ENCODE peak calls at places on chromosomes 4 and X, in seven cellular contexts. W, J, X, N, P, E and I are unnamed samples.

GRCh38 chr4:100189820-100190642 is at the start of gene DDIT4L:
- DNase-seq in E (peak; percentile 88), X (peak; percentile 11), N (no peak), W (no peak), P (peak; percentile 84), J (peak; percentile 37), I (peak; percentile 74)

GRCh38 chr4:37601527-37601926 is 84.6 kb downstream of the RELL1 start:
- DNase-seq in N (no peak), X (peak; percentile 88), P (no peak), W (no peak), E (no peak), J (peak; percentile 56), I (no peak)

GRCh38 chrX:15804563-15804962 is 14.3 kb downstream of the ZRSR2 start:
- DNase-seq in N (no peak), W (no peak), P (no peak), E (no peak), J (no peak), X (no peak), I (no peak)

GRCh38 chrX:2712428-2712827 is 21.3 kb downstream of the CD99 start:
- DNase-seq in X (no peak), N (no peak), P (no peak), W (no peak), E (no peak), J (no peak), I (no peak)

GRCh38 chr4:55609393-55609821 is 17.4 kb upstream of the PDCL2 start:
- DNase-seq in E (no peak), X (no peak), J (peak; percentile 2), P (no peak), W (no peak), N (no peak), I (no peak)

GRCh38 chr4:38090450-38091246 is 130.4 kb downstream of the PTTG2 start:
- DNase-seq in P (no peak), W (no peak), J (no peak), E (no peak), N (no peak), X (no peak), I (no peak)

GRCh38 chr4:21514022-21514421 is 434.6 kb downstream of the KCNIP4 start:
- DNase-seq in E (no peak), W (no peak), P (no peak), N (no peak), X (no peak), J (no peak), I (no peak)

GRCh38 chr4:1535926-1536578 is 129.8 kb upstream of the NKX1-1 start:
- DNase-seq in P (no peak), E (no peak), W (no peak), J (no peak), N (no peak), X (no peak), I (peak; percentile 4)

GRCh38 chr4:40525811-40526598 is 103.7 kb downstream of the RBM47 start:
- DNase-seq in E (no peak), J (peak; percentile 88), W (no peak), P (peak; percentile 70), X (no peak), N (peak; percentile 79), I (no peak)

GRCh38 chr4:156971623-156972369 is at the start of gene PDGFC:
- DNase-seq in X (peak; percentile 36), E (peak; percentile 95), J (peak; percentile 65), W (no peak), P (peak; percentile 85), N (no peak), I (peak; percentile 88)

GRCh38 chr4:48275247-48275646 is 5.6 kb upstream of the TEC start:
- DNase-seq in X (peak; percentile 30), E (no peak), J (peak; percentile 35), P (no peak), W (no peak), N (no peak), I (no peak)

GRCh38 chr4:187578103-187578502 is 417.5 kb upstream of the ZFP42 start:
- DNase-seq in J (peak; percentile 1), P (no peak), N (no peak), X (no peak), E (no peak), W (no peak), I (no peak)

GRCh38 chrX:30822068-30822671 is 66.9 kb downstream of the TAB3 start:
- DNase-seq in P (no peak), N (no peak), J (no peak), E (no peak), X (peak; percentile 3), W (no peak), I (no peak)

GRCh38 chr4:7924163-7924562 is 15.5 kb downstream of the AFAP1 start:
- DNase-seq in W (no peak), J (no peak), P (no peak), X (no peak), N (no peak), E (no peak), I (no peak)

GRCh38 chrX:105744291-105744690 is 78.0 kb upstream of the NRK start:
- DNase-seq in P (no peak), J (no peak), E (no peak), X (no peak), N (no peak), W (no peak), I (no peak)

GRCh38 chrX:42499620-42500019 is 278.3 kb downstream of the PPP1R2C start:
- DNase-seq in J (no peak), X (no peak), N (no peak), P (no peak), W (no peak), E (no peak), I (no peak)

GRCh38 chr4:134567461-134567860 is 365.9 kb upstream of the PABPC4L start:
- DNase-seq in E (no peak), J (no peak), P (no peak), W (no peak), X (no peak), N (no peak), I (no peak)

GRCh38 chr4:71275004-71275403 is 63.8 kb upstream of the SLC4A4 start:
- DNase-seq in P (no peak), E (no peak), W (no peak), X (no peak), N (no peak), J (no peak), I (no peak)

GRCh38 chr4:173707658-173708415 is 177.8 kb upstream of the HAND2 start:
- DNase-seq in X (no peak), E (no peak), W (no peak), J (no peak), P (no peak), N (no peak), I (no peak)

DNA sequence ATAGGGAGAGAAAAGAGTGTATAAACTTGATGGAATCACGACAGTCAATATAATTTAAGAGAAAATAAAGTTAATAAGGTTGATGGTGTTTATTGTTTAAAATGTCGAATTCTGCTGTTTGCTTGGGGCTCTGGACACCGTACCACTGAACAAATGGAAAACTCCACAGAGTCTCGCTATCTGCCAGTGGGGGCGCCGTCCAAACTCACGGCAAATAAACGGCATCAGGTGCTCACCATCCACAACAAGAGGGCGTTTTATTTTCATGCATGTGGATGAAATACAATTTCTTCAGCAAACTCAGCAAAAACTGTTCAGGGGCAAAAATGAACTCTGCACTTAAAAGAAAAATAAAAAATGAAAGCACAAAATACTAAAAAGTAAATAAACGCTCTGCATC is 46.6 kb upstream of the FAM47C start:
- DNase-seq in N (no peak), E (no peak), X (no peak), P (peak; percentile 31), J (no peak), W (no peak), I (peak; percentile 6)
- TF ChIP-seq CTCF in N (peak; percentile 29), E (no peak), X (no peak), P (peak; percentile 52), J (no peak), W (no peak), I (peak; percentile 16)

GRCh38 chr4:115229873-115230272 is 116.5 kb upstream of the NDST4 start:
- DNase-seq in E (no peak), P (no peak), X (no peak), N (no peak), J (no peak), W (no peak), I (no peak)

GRCh38 chr4:115228851-115229250 is 115.4 kb upstream of the NDST4 start:
- DNase-seq in N (no peak), W (no peak), X (no peak), P (no peak), E (no peak), J (no peak), I (no peak)

GRCh38 chr4:115233600-115233999 is 120.2 kb upstream of the NDST4 start:
- DNase-seq in N (no peak), E (no peak), J (no peak), X (no peak), W (no peak), P (no peak), I (no peak)

GRCh38 chr4:115234405-115235093 is 121.1 kb upstream of the NDST4 start:
- DNase-seq in N (no peak), J (no peak), W (no peak), E (no peak), X (peak; percentile 63), P (peak; percentile 25), I (no peak)
- TF ChIP-seq CTCF in N (peak; percentile 26), J (no peak), W (no peak), E (no peak), X (peak; percentile 5), P (peak; percentile 45), I (peak; percentile 35)

GRCh38 chrX:9921407-9921806 is 45.8 kb upstream of the CLDN34 start:
- DNase-seq in W (no peak), P (no peak), N (no peak), E (no peak), J (no peak), X (no peak), I (no peak)

GRCh38 chrX:9919632-9920172 is 47.5 kb upstream of the CLDN34 start:
- DNase-seq in N (no peak), E (no peak), J (peak; percentile 30), X (no peak), P (no peak), W (no peak), I (no peak)

GRCh38 chrX:9923357-9923756 is 43.8 kb upstream of the CLDN34 start:
- DNase-seq in X (no peak), W (no peak), E (no peak), J (no peak), N (no peak), P (no peak), I (no peak)

GRCh38 chrX:9913041-9913440 is 54.1 kb upstream of the CLDN34 start:
- DNase-seq in P (no peak), X (no peak), W (no peak), N (no peak), E (no peak), J (peak; percentile 43), I (no peak)

DNA sequence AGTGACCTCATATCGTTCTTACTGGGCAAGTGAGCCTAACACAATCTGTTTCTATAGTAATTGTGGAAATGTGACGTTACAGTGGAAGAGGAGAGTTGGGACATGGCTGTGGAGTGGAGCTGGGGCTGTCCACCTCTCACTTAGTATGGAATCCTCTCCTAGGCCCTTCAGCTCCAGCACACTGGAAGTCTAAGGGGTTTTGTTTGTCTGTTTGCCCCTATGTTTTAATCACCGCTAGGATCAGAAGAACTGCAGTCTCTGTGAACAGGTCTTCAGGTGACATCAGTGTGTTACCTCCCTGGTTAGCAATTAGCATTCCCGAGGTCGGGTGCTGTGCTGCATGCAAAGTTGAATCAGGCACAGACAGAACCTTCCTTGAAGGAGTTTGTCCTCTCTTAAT is 49.3 kb upstream of the CLDN34 start:
- DNase-seq in N (no peak), E (no peak), X (no peak), J (no peak), W (no peak), P (no peak), I (no peak)
- TF ChIP-seq CTCF in N (no peak), E (no peak), X (no peak), J (no peak), W (no peak), P (no peak), I (no peak)

GRCh38 chrX:76850851-76851250 is 423.3 kb downstream of the MAGEE1 start:
- DNase-seq in P (peak; percentile 31), X (no peak), J (no peak), W (no peak), N (no peak), E (no peak), I (no peak)
- TF ChIP-seq CTCF in P (peak; percentile 61), X (no peak), J (no peak), W (no peak), N (no peak), E (no peak), I (no peak)